ENCODE peak calls at places on chromosomes 6 and 20, in seven cellular contexts. One of them, this sample, is unnamed.

GRCh38 chr6:32885698-32886286 is 31.8 kb downstream of the PSMB9 start:
- DNase-seq in brain microvascular endothelial cell: no peak
- DNase-seq in AG10803: peak; percentile 73
- DNase-seq in endothelial cell of umbilical vein: peak; percentile 72
- DNase-seq in heart right ventricle: no peak
- DNase-seq in heart left ventricle: no peak
- DNase-seq in AG04449: no peak
- DNase-seq in this sample: peak; percentile 79

GRCh38 chr6:4021862-4022715 is 56.8 kb downstream of the FAM217A start:
- DNase-seq in heart right ventricle: no peak
- DNase-seq in AG10803: peak; percentile 23
- DNase-seq in endothelial cell of umbilical vein: peak; percentile 35
- DNase-seq in brain microvascular endothelial cell: no peak
- DNase-seq in AG04449: no peak
- DNase-seq in heart left ventricle: no peak
- DNase-seq in this sample: peak; percentile 22

GRCh38 chr6:157017861-157018260 is 240.7 kb downstream of the ARID1B start:
- DNase-seq in heart right ventricle: no peak
- DNase-seq in AG04449: no peak
- DNase-seq in AG10803: no peak
- DNase-seq in brain microvascular endothelial cell: no peak
- DNase-seq in heart left ventricle: no peak
- DNase-seq in endothelial cell of umbilical vein: no peak
- DNase-seq in this sample: peak; percentile 40

GRCh38 chr20:7856756-7857155 is 83.5 kb downstream of the HAO1 start:
- DNase-seq in brain microvascular endothelial cell: no peak
- DNase-seq in endothelial cell of umbilical vein: peak; percentile 87
- DNase-seq in heart right ventricle: no peak
- DNase-seq in heart left ventricle: no peak
- DNase-seq in AG04449: no peak
- DNase-seq in AG10803: peak; percentile 61
- DNase-seq in this sample: peak; percentile 91

GRCh38 chr6:124780621-124781020 is 181.6 kb upstream of the RNF217 start:
- DNase-seq in endothelial cell of umbilical vein: no peak
- DNase-seq in brain microvascular endothelial cell: no peak
- DNase-seq in heart right ventricle: no peak
- DNase-seq in AG10803: no peak
- DNase-seq in heart left ventricle: no peak
- DNase-seq in AG04449: no peak
- DNase-seq in this sample: peak; percentile 14

GRCh38 chr6:106360989-106361430 is 493 bp downstream of the CRYBG1 start:
- DNase-seq in heart right ventricle: no peak
- DNase-seq in heart left ventricle: peak; percentile 20
- DNase-seq in AG04449: no peak
- DNase-seq in brain microvascular endothelial cell: no peak
- DNase-seq in AG10803: no peak
- DNase-seq in endothelial cell of umbilical vein: no peak
- DNase-seq in this sample: peak; percentile 57

GRCh38 chr6:118080547-118080946 is 173.5 kb downstream of the SLC35F1 start:
- DNase-seq in AG04449: no peak
- DNase-seq in brain microvascular endothelial cell: no peak
- DNase-seq in AG10803: no peak
- DNase-seq in endothelial cell of umbilical vein: no peak
- DNase-seq in heart right ventricle: no peak
- DNase-seq in heart left ventricle: no peak
- DNase-seq in this sample: peak; percentile 3

GRCh38 chr20:3935295-3935955 is 46.2 kb downstream of the PANK2 start:
- DNase-seq in brain microvascular endothelial cell: no peak
- DNase-seq in heart left ventricle: peak; percentile 71
- DNase-seq in AG04449: no peak
- DNase-seq in endothelial cell of umbilical vein: no peak
- DNase-seq in AG10803: peak; percentile 59
- DNase-seq in heart right ventricle: peak; percentile 77
- DNase-seq in this sample: no peak

GRCh38 chr6:169961772-169962561 is 210.5 kb downstream of the ERMARD start:
- DNase-seq in heart left ventricle: peak; percentile 48
- DNase-seq in AG04449: no peak
- DNase-seq in brain microvascular endothelial cell: no peak
- DNase-seq in AG10803: no peak
- DNase-seq in endothelial cell of umbilical vein: peak; percentile 40
- DNase-seq in heart right ventricle: peak; percentile 40
- DNase-seq in this sample: no peak

GRCh38 chr6:117548797-117549301 is 53.5 kb downstream of the GOPC start:
- DNase-seq in brain microvascular endothelial cell: no peak
- DNase-seq in endothelial cell of umbilical vein: peak; percentile 87
- DNase-seq in heart right ventricle: no peak
- DNase-seq in heart left ventricle: no peak
- DNase-seq in AG10803: peak; percentile 36
- DNase-seq in AG04449: no peak
- DNase-seq in this sample: peak; percentile 70

GRCh38 chr20:4819901-4820300 is 98.2 kb downstream of the PRND start:
- DNase-seq in heart right ventricle: no peak
- DNase-seq in endothelial cell of umbilical vein: no peak
- DNase-seq in AG10803: no peak
- DNase-seq in AG04449: no peak
- DNase-seq in brain microvascular endothelial cell: no peak
- DNase-seq in heart left ventricle: no peak
- DNase-seq in this sample: no peak

GRCh38 chr6:29760328-29760727 is 37.1 kb downstream of the HLA-F start:
- DNase-seq in heart right ventricle: no peak
- DNase-seq in AG10803: no peak
- DNase-seq in heart left ventricle: no peak
- DNase-seq in AG04449: no peak
- DNase-seq in endothelial cell of umbilical vein: no peak
- DNase-seq in brain microvascular endothelial cell: no peak
- DNase-seq in this sample: no peak

GRCh38 chr6:154157082-154157481 is 118.0 kb downstream of the OPRM1 start:
- DNase-seq in AG04449: no peak
- DNase-seq in heart right ventricle: no peak
- DNase-seq in endothelial cell of umbilical vein: no peak
- DNase-seq in brain microvascular endothelial cell: no peak
- DNase-seq in heart left ventricle: no peak
- DNase-seq in AG10803: no peak
- DNase-seq in this sample: no peak

GRCh38 chr6:110398778-110399177 is 16.6 kb downstream of the DDO start:
- DNase-seq in heart left ventricle: no peak
- DNase-seq in heart right ventricle: no peak
- DNase-seq in brain microvascular endothelial cell: peak; percentile 37
- DNase-seq in AG10803: no peak
- DNase-seq in AG04449: no peak
- DNase-seq in endothelial cell of umbilical vein: no peak
- DNase-seq in this sample: peak; percentile 11

GRCh38 chr6:108561742-108562502 is 1.2 kb downstream of the FOXO3 start:
- DNase-seq in brain microvascular endothelial cell: no peak
- DNase-seq in AG10803: no peak
- DNase-seq in endothelial cell of umbilical vein: peak; percentile 46
- DNase-seq in heart right ventricle: peak; percentile 29
- DNase-seq in heart left ventricle: peak; percentile 37
- DNase-seq in AG04449: no peak
- DNase-seq in this sample: peak; percentile 37

GRCh38 chr6:45655630-45656422 is 278.1 kb upstream of the SUPT3H start:
- DNase-seq in brain microvascular endothelial cell: peak; percentile 98
- DNase-seq in AG10803: peak; percentile 99
- DNase-seq in heart right ventricle: no peak
- DNase-seq in heart left ventricle: no peak
- DNase-seq in endothelial cell of umbilical vein: peak; percentile 51
- DNase-seq in AG04449: peak; percentile 98
- DNase-seq in this sample: peak; percentile 98

GRCh38 chr20:20711413-20711812 is 1.0 kb downstream of the RALGAPA2 start:
- DNase-seq in heart right ventricle: no peak
- DNase-seq in AG04449: no peak
- DNase-seq in brain microvascular endothelial cell: no peak
- DNase-seq in endothelial cell of umbilical vein: peak; percentile 21
- DNase-seq in AG10803: no peak
- DNase-seq in heart left ventricle: no peak
- DNase-seq in this sample: peak; percentile 17

GRCh38 chr20:10398834-10399369 is 35.1 kb downstream of the MKKS start:
- DNase-seq in AG10803: no peak
- DNase-seq in AG04449: no peak
- DNase-seq in brain microvascular endothelial cell: no peak
- DNase-seq in heart left ventricle: no peak
- DNase-seq in heart right ventricle: no peak
- DNase-seq in endothelial cell of umbilical vein: no peak
- DNase-seq in this sample: no peak

GRCh38 chr6:119368917-119369316 is 19.4 kb upstream of the MAN1A1 start:
- DNase-seq in AG04449: no peak
- DNase-seq in brain microvascular endothelial cell: no peak
- DNase-seq in heart right ventricle: no peak
- DNase-seq in heart left ventricle: no peak
- DNase-seq in AG10803: no peak
- DNase-seq in endothelial cell of umbilical vein: no peak
- DNase-seq in this sample: peak; percentile 20

GRCh38 chr6:7640607-7641577 is 50.9 kb downstream of the SNRNP48 start:
- DNase-seq in AG04449: peak; percentile 26
- DNase-seq in heart left ventricle: no peak
- DNase-seq in brain microvascular endothelial cell: peak; percentile 81
- DNase-seq in AG10803: peak; percentile 46
- DNase-seq in heart right ventricle: no peak
- DNase-seq in endothelial cell of umbilical vein: no peak
- DNase-seq in this sample: peak; percentile 95

GRCh38 chr20:31859998-31860380 is 10.3 kb downstream of the DUSP15 start:
- DNase-seq in AG04449: no peak
- DNase-seq in heart left ventricle: no peak
- DNase-seq in brain microvascular endothelial cell: no peak
- DNase-seq in AG10803: no peak
- DNase-seq in heart right ventricle: no peak
- DNase-seq in endothelial cell of umbilical vein: no peak
- DNase-seq in this sample: no peak
- H3K4me3 ChIP-seq in AG04449: no peak overlapping the region
- H3K4me3 ChIP-seq in heart left ventricle: no peak overlapping the region
- H3K4me3 ChIP-seq in brain microvascular endothelial cell: no peak overlapping the region
- H3K4me3 ChIP-seq in AG10803: no peak overlapping the region
- H3K4me3 ChIP-seq in heart right ventricle: peak overlapping the region; percentile 62
- H3K4me3 ChIP-seq in endothelial cell of umbilical vein: no peak overlapping the region
- H3K4me3 ChIP-seq in this sample: no peak overlapping the region

GRCh38 chr20:859661-860294 is 26.3 kb downstream of the FAM110A start:
- DNase-seq in heart left ventricle: no peak
- DNase-seq in brain microvascular endothelial cell: no peak
- DNase-seq in endothelial cell of umbilical vein: no peak
- DNase-seq in heart right ventricle: no peak
- DNase-seq in AG04449: no peak
- DNase-seq in AG10803: peak; percentile 15
- DNase-seq in this sample: peak; percentile 72
- TF ChIP-seq CTCF in heart left ventricle: no peak
- TF ChIP-seq CTCF in brain microvascular endothelial cell: peak; percentile 9
- TF ChIP-seq CTCF in endothelial cell of umbilical vein: no peak
- TF ChIP-seq CTCF in heart right ventricle: no peak
- TF ChIP-seq CTCF in AG04449: no peak
- TF ChIP-seq CTCF in AG10803: peak; percentile 25
- TF ChIP-seq CTCF in this sample: peak; percentile 45

GRCh38 chr20:44807684-44808056 is 2.7 kb downstream of the RIMS4 start:
- DNase-seq in endothelial cell of umbilical vein: no peak
- DNase-seq in AG10803: no peak
- DNase-seq in AG04449: no peak
- DNase-seq in brain microvascular endothelial cell: no peak
- DNase-seq in heart right ventricle: no peak
- DNase-seq in heart left ventricle: no peak
- DNase-seq in this sample: no peak
- H3K4me3 ChIP-seq in endothelial cell of umbilical vein: no peak overlapping the region
- H3K4me3 ChIP-seq in AG10803: no peak overlapping the region
- H3K4me3 ChIP-seq in AG04449: no peak overlapping the region
- H3K4me3 ChIP-seq in brain microvascular endothelial cell: no peak overlapping the region
- H3K4me3 ChIP-seq in heart right ventricle: no peak overlapping the region
- H3K4me3 ChIP-seq in heart left ventricle: no peak overlapping the region
- H3K4me3 ChIP-seq in this sample: no peak overlapping the region

DNA sequence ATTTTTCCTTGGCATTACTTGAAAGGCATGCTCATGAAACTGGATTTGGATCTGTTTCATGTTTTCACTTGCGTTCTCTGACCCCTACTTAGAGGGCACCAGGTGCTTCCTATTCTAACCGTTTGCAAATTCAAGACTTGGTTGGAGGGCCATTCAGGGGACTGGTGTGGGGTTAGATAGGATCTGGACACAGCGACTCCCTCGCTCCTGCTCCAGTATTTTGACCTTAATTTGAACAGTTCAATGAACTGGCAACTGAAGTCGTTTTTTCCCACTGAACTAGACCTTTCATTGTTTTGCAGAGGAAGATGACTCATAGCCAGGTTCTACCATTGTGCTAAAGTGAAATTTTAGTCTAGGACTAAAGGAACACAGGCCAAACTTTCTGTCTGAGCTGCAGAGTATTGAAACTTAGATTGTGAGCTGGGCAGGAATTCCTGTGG is 64.6 kb downstream of the UTRN start:
- DNase-seq in heart right ventricle: peak; percentile 56
- DNase-seq in brain microvascular endothelial cell: peak; percentile 57
- DNase-seq in AG04449: no peak
- DNase-seq in AG10803: peak; percentile 22
- DNase-seq in heart left ventricle: peak; percentile 38
- DNase-seq in endothelial cell of umbilical vein: peak; percentile 100
- DNase-seq in this sample: peak; percentile 62
- TF ChIP-seq CTCF in heart right ventricle: no peak
- TF ChIP-seq CTCF in brain microvascular endothelial cell: no peak
- TF ChIP-seq CTCF in AG04449: no peak
- TF ChIP-seq CTCF in AG10803: no peak
- TF ChIP-seq CTCF in heart left ventricle: no peak
- TF ChIP-seq CTCF in endothelial cell of umbilical vein: no peak
- TF ChIP-seq CTCF in this sample: no peak

GRCh38 chr6:48111143-48111506 is at the start of gene PTCHD4:
- DNase-seq in brain microvascular endothelial cell: peak; percentile 32
- DNase-seq in AG04449: no peak
- DNase-seq in endothelial cell of umbilical vein: peak; percentile 88
- DNase-seq in AG10803: peak; percentile 33
- DNase-seq in heart right ventricle: peak; percentile 12
- DNase-seq in heart left ventricle: peak; percentile 21
- DNase-seq in this sample: peak; percentile 98
- H3K4me3 ChIP-seq in brain microvascular endothelial cell: peak within 1 kb of the TSS; percentile 34
- H3K4me3 ChIP-seq in AG04449: peak within 1 kb of the TSS; percentile 39
- H3K4me3 ChIP-seq in endothelial cell of umbilical vein: peak within 1 kb of the TSS; percentile 36
- H3K4me3 ChIP-seq in AG10803: peak within 1 kb of the TSS; percentile 39
- H3K4me3 ChIP-seq in heart right ventricle: peak within 1 kb of the TSS; percentile 43
- H3K4me3 ChIP-seq in heart left ventricle: peak within 1 kb of the TSS; percentile 43
- H3K4me3 ChIP-seq in this sample: peak within 1 kb of the TSS; percentile 83

DNA sequence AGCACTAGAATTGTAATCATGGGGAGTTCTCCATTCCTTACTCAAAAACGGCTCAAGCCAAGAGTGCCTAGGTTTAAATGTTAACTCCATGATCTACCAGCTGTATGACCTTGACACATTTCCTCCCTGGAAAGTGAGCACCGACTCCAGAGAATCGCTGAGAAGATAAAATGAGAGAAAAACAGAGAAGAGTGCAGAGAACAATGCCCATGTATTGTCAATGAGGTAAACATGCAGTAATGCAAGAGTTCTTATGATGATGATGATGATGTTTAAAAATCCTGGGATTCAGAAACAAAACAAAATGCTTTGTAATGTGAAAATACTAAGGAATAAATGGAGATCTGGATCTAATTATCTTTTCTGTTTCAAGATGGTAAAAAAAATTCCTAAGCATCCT is 64.8 kb upstream of the BEND6 start:
- DNase-seq in heart right ventricle: no peak
- DNase-seq in endothelial cell of umbilical vein: peak; percentile 47
- DNase-seq in AG10803: peak; percentile 67
- DNase-seq in heart left ventricle: no peak
- DNase-seq in brain microvascular endothelial cell: no peak
- DNase-seq in AG04449: no peak
- DNase-seq in this sample: no peak
- TF ChIP-seq CTCF in heart right ventricle: no peak
- TF ChIP-seq CTCF in endothelial cell of umbilical vein: no peak
- TF ChIP-seq CTCF in AG10803: no peak
- TF ChIP-seq CTCF in heart left ventricle: no peak
- TF ChIP-seq CTCF in brain microvascular endothelial cell: no peak
- TF ChIP-seq CTCF in AG04449: no peak
- TF ChIP-seq CTCF in this sample: no peak

This sample was measured in epithelial cell of esophagus.